ENCODE peak calls at places on chromosomes 13 and 19, in five cellular contexts. R, F, H, C and Y are unnamed samples.

GRCh38 chr13:78137404-78138142 is 218.9 kb upstream of the EDNRB start:
- DNase-seq in R (peak), C (no peak), F (peak), H (peak), Y (peak)

GRCh38 chr13:101785858-101786257 is 333.4 kb downstream of the ITGBL1 start:
- DNase-seq in H (no peak), F (peak), R (peak), C (no peak), Y (no peak)

GRCh38 chr13:95477187-95477586 is 75.3 kb upstream of the CLDN10 start:
- DNase-seq in H (no peak), C (no peak), F (no peak), R (no peak), Y (no peak)

GRCh38 chr19:48997972-48998371 is 4.3 kb downstream of the RUVBL2 start:
- DNase-seq in H (no peak), C (no peak), R (peak), F (peak), Y (peak)

GRCh38 chr19:409006-409514 is at the start of gene C2CD4C:
- DNase-seq in R (no peak), F (peak), H (no peak), C (peak), Y (no peak)

GRCh38 chr13:30926781-30927180 is 5.7 kb upstream of the TEX26 start:
- DNase-seq in C (no peak), H (no peak), F (no peak), R (no peak), Y (no peak)

GRCh38 chr13:19818223-19818842 is 35.6 kb upstream of the PSPC1 start:
- DNase-seq in R (no peak), H (peak), F (peak), C (peak), Y (peak)

GRCh38 chr19:4547303-4548237 is 7.7 kb upstream of the LRG1 start:
- DNase-seq in H (no peak), C (no peak), R (peak), F (no peak), Y (peak)

GRCh38 chr19:49425922-49426592 is 869 bp downstream of the GFY start:
- DNase-seq in C (no peak), H (no peak), F (peak), R (no peak), Y (no peak)

GRCh38 chr19:16428372-16429036 is 43.3 kb downstream of the EPS15L1 start:
- DNase-seq in R (no peak), C (no peak), F (no peak), H (no peak), Y (no peak)

GRCh38 chr19:51457351-51458013 is 772 bp downstream of the SIGLEC8 start:
- DNase-seq in H (no peak), C (no peak), F (no peak), R (no peak), Y (no peak)

GRCh38 chr13:90201198-90201597 is 1146.3 kb upstream of the MIR17HG start:
- DNase-seq in H (no peak), R (no peak), C (no peak), F (no peak), Y (no peak)

GRCh38 chr13:114134111-114134943 is 1.9 kb upstream of the RASA3 start:
- DNase-seq in H (no peak), C (no peak), R (peak), F (peak), Y (no peak)

GRCh38 chr13:47831265-47831664 is 169.8 kb downstream of the SUCLA2 start:
- DNase-seq in H (no peak), F (no peak), C (no peak), R (no peak), Y (no peak)

GRCh38 chr19:15516363-15516762 is 8.0 kb downstream of the CYP4F22 start:
- DNase-seq in R (no peak), C (no peak), H (no peak), F (no peak), Y (no peak)

GRCh38 chr19:55809381-55810058 is 22.3 kb downstream of the NLRP11 start:
- DNase-seq in H (peak), R (peak), C (no peak), F (peak), Y (peak)

GRCh38 chr13:40533072-40533471 is 133.4 kb downstream of the FOXO1 start:
- DNase-seq in H (no peak), R (no peak), F (no peak), C (no peak), Y (no peak)

GRCh38 chr19:23823952-23824389 is 65.3 kb upstream of the ZNF681 start:
- DNase-seq in F (peak), R (no peak), H (no peak), C (no peak), Y (no peak)

GRCh38 chr19:39469567-39469966 is 11.1 kb upstream of the TIMM50 start:
- DNase-seq in C (no peak), R (no peak), H (no peak), F (no peak), Y (no peak)

GRCh38 chr19:56671613-56671994 is at the start of gene ZNF835:
- DNase-seq in C (peak), H (peak), R (peak), F (no peak), Y (no peak)

GRCh38 chr13:80361883-80362327 is 21.0 kb upstream of the SPRY2 start:
- DNase-seq in R (peak), F (peak), C (no peak), H (no peak), Y (peak)